ENCODE peak calls at places on chromosomes 1 and 21, in eight cellular contexts. N is cardiac fibroblast, H is GM12865, M is BJ, I is uterus, O is GM06990, P is dorsolateral prefrontal cortex, U is thoracic aorta. V is an unnamed sample.
A peak's percentile ranks its signal among the peaks of the same experiment; 100 is the strongest.

GRCh38 chr1:218694635-218695034 is 349.5 kb downstream of the TGFB2 start:
- DNase-seq in N (peak; percentile 70), H (no peak), M (no peak), I (no peak), O (no peak), P (peak; percentile 35), U (no peak), V (no peak)

GRCh38 chr1:17109897-17110554 is 9.2 kb downstream of the PADI2 start:
- DNase-seq in N (no peak), H (no peak), M (no peak), I (no peak), O (no peak), P (peak; percentile 83), U (no peak), V (no peak)

GRCh38 chr1:10210841-10211804 is 753 bp downstream of the KIF1B start:
- DNase-seq in N (peak; percentile 97), H (peak; percentile 28), M (peak; percentile 71), I (peak; percentile 98), O (peak; percentile 29), P (peak; percentile 94), U (peak; percentile 97), V (peak; percentile 66)

GRCh38 chr1:1024421-1025415 is 4.8 kb downstream of the AGRN start:
- DNase-seq in N (peak; percentile 14), H (no peak), M (no peak), I (no peak), O (no peak), P (no peak), U (no peak), V (peak; percentile 62)

GRCh38 chr1:158115126-158115525 is 65.6 kb upstream of the CD1D start:
- DNase-seq in N (no peak), H (peak; percentile 11), M (no peak), I (no peak), O (no peak), P (no peak), U (no peak), V (no peak)

GRCh38 chr1:180096584-180097318 is 57.9 kb upstream of the QSOX1 start:
- DNase-seq in N (peak; percentile 14), H (no peak), M (no peak), I (no peak), O (no peak), P (no peak), U (no peak), V (no peak)

GRCh38 chr1:89261926-89262540 is 10.6 kb downstream of the GBP5 start:
- DNase-seq in N (peak; percentile 35), H (no peak), M (no peak), I (no peak), O (no peak), P (no peak), U (no peak), V (no peak)

GRCh38 chr1:174222166-174222949 is 63.0 kb downstream of the RABGAP1L start:
- DNase-seq in N (peak; percentile 71), H (peak; percentile 28), M (no peak), I (no peak), O (no peak), P (no peak), U (no peak), V (peak; percentile 98)

GRCh38 chr1:171366099-171366498 is 52.1 kb downstream of the FMO4 start:
- DNase-seq in N (peak; percentile 73), H (no peak), M (no peak), I (no peak), O (no peak), P (no peak), U (no peak), V (no peak)

GRCh38 chr1:112445591-112445990 is 49.6 kb downstream of the CTTNBP2NL start:
- DNase-seq in N (no peak), H (no peak), M (no peak), I (no peak), O (no peak), P (no peak), U (no peak), V (no peak)

GRCh38 chr1:149978547-149979023 is 31.9 kb downstream of the OTUD7B start:
- DNase-seq in N (peak; percentile 26), H (no peak), M (no peak), I (no peak), O (no peak), P (no peak), U (no peak), V (no peak)

GRCh38 chr1:161481624-161482392 is 23.4 kb upstream of the FCGR2A start:
- DNase-seq in N (no peak), H (no peak), M (no peak), I (no peak), O (no peak), P (no peak), U (no peak), V (no peak)

GRCh38 chr21:45987121-45987711 is 5.6 kb downstream of the COL6A1 start:
- DNase-seq in N (no peak), H (no peak), M (no peak), I (peak; percentile 29), O (peak; percentile 7), P (no peak), U (no peak), V (no peak)

GRCh38 chr1:21655748-21656147 is 13.4 kb downstream of the RAP1GAP start:
- DNase-seq in N (no peak), H (no peak), M (no peak), I (no peak), O (no peak), P (no peak), U (no peak), V (no peak)

GRCh38 chr1:91091812-91092211 is 70.0 kb upstream of the ZNF644 start:
- DNase-seq in N (no peak), H (no peak), M (no peak), I (no peak), O (no peak), P (no peak), U (no peak), V (no peak)

DNA sequence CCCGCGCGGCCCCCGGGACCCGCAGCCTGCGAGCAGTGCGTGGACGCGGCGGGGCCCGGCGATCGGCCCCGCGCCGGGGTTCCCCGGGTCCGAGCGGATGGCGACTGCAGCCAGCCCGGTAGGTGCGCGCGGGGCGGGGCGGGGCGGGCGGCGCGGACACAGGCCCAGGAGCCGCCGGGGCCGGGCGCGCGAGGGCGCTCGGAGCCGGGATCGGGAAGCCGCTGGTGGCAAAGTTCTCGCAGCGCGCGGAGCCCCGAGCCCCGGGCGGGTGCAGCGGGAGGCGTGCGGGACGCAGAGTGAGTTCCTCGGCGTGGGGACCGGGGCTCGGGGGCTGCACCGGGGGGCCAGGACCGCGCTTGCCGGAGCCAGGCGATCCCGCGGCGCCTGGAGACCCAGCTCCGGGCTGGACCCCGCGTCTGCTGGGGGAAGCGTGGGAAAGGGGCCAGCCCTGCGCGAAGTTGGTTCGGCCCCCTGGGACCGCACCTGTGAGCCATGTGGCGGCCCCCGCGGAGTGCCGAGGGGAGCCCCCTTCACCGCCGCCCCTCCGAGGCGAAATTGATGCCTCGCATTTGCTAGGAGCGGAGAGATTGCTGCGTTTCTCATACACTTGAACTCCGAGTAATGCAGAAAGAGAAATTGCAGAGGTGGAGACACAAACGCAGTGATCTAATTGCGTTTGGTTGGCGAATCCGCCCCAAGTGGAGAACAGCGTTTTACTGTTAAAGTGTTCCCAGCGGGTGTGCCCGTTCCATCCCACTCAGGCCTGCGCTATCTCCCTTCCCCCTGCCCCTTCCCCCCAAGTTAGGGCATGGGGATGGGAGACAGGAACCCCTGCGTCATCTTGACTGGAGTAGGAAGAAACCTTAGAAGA is 228.9 kb upstream of the TMEM51 start:
- DNase-seq in N (peak; percentile 56), H (no peak), M (no peak), I (no peak), O (peak; percentile 22), P (peak; percentile 59), U (no peak), V (no peak)
- TF ChIP-seq CTCF in N (no peak), H (no peak), M (peak; percentile 16), I (no peak), O (no peak), P (peak; percentile 32), U (no peak), V (peak; percentile 6)

DNA sequence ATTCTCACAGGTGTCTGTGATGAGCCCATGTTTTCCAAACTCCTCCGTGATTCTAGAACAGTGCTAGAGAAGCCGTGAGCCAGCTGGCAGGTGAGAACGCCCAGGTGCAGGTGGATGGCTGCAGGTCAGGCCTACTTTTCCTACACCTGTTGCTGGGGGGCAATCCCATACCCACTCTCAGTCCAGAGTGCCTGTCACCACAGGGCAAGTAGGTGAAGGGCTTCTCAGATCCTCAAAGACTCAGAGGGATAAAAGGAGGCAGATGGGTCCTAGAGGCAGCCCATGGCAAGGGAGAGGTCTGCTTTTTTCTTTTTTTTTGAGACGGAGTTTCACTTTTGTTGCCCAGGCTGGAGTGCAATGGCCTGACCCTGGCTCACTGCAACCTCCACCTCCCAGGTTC is 50.7 kb upstream of the H6PD start:
- DNase-seq in N (no peak), H (no peak), M (no peak), I (no peak), O (no peak), P (no peak), U (no peak), V (no peak)
- H3K4me3 ChIP-seq in N (peak overlapping the region; percentile 91), H (peak overlapping the region; percentile 95), M (peak overlapping the region; percentile 89), I (no peak overlapping the region), O (peak overlapping the region; percentile 96), P (peak overlapping the region; percentile 69), U (peak overlapping the region; percentile 97), V (peak overlapping the region; percentile 85)

DNA sequence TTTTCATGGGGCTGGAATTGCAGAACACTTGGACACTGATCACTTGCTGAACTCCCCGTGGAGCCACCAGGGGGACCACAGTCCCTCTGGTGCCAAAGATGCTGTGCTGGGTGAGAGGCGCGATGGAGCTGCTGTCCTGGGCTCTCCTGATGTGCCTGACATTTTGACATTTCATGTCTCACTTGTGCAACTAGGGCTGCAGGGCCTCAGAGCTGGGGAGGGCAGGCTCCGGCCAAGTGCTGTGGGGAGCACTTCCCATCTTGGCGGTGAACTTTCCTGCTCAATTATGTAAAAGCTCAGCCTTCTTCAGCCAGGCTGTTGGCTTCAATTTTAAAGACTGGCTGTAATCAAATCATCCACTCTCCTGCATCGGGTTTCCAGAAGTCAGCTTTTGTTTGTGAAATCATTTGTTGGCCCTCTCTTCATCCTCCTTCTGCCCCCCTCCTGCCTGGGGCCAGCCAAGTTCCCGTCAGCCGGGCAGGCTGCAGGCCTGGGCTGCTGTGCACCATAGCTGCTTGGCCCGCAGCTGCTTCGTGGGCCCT is 36.8 kb downstream of the KCNAB2 start:
- DNase-seq in N (peak; percentile 48), H (no peak), M (no peak), I (no peak), O (no peak), P (no peak), U (no peak), V (no peak)
- TF ChIP-seq CTCF in N (peak; percentile 44), H (no peak), M (peak; percentile 54), I (no peak), O (no peak), P (no peak), U (no peak), V (peak; percentile 44)

GRCh38 chr1:34781071-34781843 is at the start of gene GJB3:
- DNase-seq in N (no peak), H (no peak), M (no peak), I (no peak), O (no peak), P (peak; percentile 31), U (no peak), V (no peak)

GRCh38 chr1:34779526-34779925 is 1.5 kb upstream of the GJB3 start:
- DNase-seq in N (no peak), H (no peak), M (no peak), I (no peak), O (no peak), P (peak; percentile 2), U (no peak), V (no peak)

GRCh38 chr1:34781844-34782391 is 904 bp downstream of the GJB3 start:
- DNase-seq in N (no peak), H (no peak), M (no peak), I (no peak), O (no peak), P (peak; percentile 15), U (no peak), V (no peak)

GRCh38 chr1:34779962-34780361 is 1.1 kb upstream of the GJB3 start:
- DNase-seq in N (no peak), H (no peak), M (no peak), I (no peak), O (no peak), P (peak; percentile 9), U (no peak), V (no peak)

GRCh38 chr1:34780528-34780927 is 486 bp upstream of the GJB3 start:
- DNase-seq in N (no peak), H (no peak), M (no peak), I (no peak), O (no peak), P (peak; percentile 22), U (no peak), V (no peak)
- H3K4me3 ChIP-seq in N (no peak overlapping the region), H (no peak overlapping the region), M (no peak overlapping the region), I (no peak overlapping the region), O (no peak overlapping the region), P (no peak overlapping the region), U (no peak overlapping the region), V (no peak overlapping the region)

V was measured in retinal pigment epithelial cell.